ENCODE peak calls at places on chromosomes 16 and 17, in eight cellular contexts. P is astrocyte of the spinal cord; C is thoracic aorta; S is mesothelial cell of epicardium; X is choroid plexus epithelial cell; E is activated CD8-positive, alpha-beta T cell treated with anti-CD3 and anti-CD28 coated beads for 36 hours; K is heart left ventricle; M is AG04450. J is an unnamed sample.

GRCh38 chr17:32916134-32916533 is 11.8 kb upstream of the TMEM98 start:
- DNase-seq in P (no peak), C (no peak), S (no peak), X (no peak), E (no peak), K (no peak), M (no peak), J (no peak)

GRCh38 chr17:51640108-51640622 is 379.8 kb downstream of the UTP18 start:
- DNase-seq in P (no peak), C (no peak), S (no peak), X (peak), E (peak), K (no peak), M (no peak), J (peak)

GRCh38 chr17:5237541-5238016 is 2.9 kb upstream of the SCIMP start:
- DNase-seq in P (peak), C (no peak), S (no peak), X (peak), E (peak), K (peak), M (no peak), J (peak)

GRCh38 chr16:11877374-11877773 is 26.0 kb upstream of the RSL1D1 start:
- DNase-seq in P (no peak), C (no peak), S (no peak), X (peak), E (no peak), K (no peak), M (no peak), J (no peak)

GRCh38 chr16:85969591-85969990 is 70.6 kb downstream of the IRF8 start:
- DNase-seq in P (peak), C (no peak), S (no peak), X (peak), E (no peak), K (no peak), M (no peak), J (peak)

GRCh38 chr17:81510798-81511549 is 1.6 kb downstream of the ACTG1 start:
- DNase-seq in P (peak), C (no peak), S (no peak), X (peak), E (peak), K (no peak), M (no peak), J (peak)

GRCh38 chr17:4585203-4585939 is 1.0 kb downstream of the SMTNL2 start:
- DNase-seq in P (no peak), C (no peak), S (no peak), X (no peak), E (no peak), K (no peak), M (no peak), J (no peak)

GRCh38 chr17:42180922-42181850 is at the start of gene KCNH4:
- DNase-seq in P (peak), C (peak), S (no peak), X (peak), E (peak), K (peak), M (peak), J (peak)

GRCh38 chr17:67044016-67044772 is at the start of gene CACNG1:
- DNase-seq in P (no peak), C (no peak), S (no peak), X (no peak), E (no peak), K (no peak), M (no peak), J (no peak)

GRCh38 chr17:37743875-37744632 is 805 bp downstream of the HNF1B start:
- DNase-seq in P (no peak), C (no peak), S (no peak), X (no peak), E (peak), K (no peak), M (no peak), J (peak)

GRCh38 chr17:19573075-19573474 is 39.4 kb downstream of the SLC47A1 start:
- DNase-seq in P (peak), C (no peak), S (no peak), X (peak), E (no peak), K (no peak), M (peak), J (no peak)

GRCh38 chr16:3965781-3966582 is 85.5 kb upstream of the CREBBP start:
- DNase-seq in P (no peak), C (no peak), S (no peak), X (no peak), E (no peak), K (no peak), M (no peak), J (no peak)

GRCh38 chr17:2962729-2963128 is 100.7 kb downstream of the OR1D5 start:
- DNase-seq in P (no peak), C (no peak), S (no peak), X (no peak), E (no peak), K (no peak), M (no peak), J (no peak)

GRCh38 chr17:31428111-31428510 is 36.6 kb downstream of the RAB11FIP4 start:
- DNase-seq in P (no peak), C (no peak), S (no peak), X (no peak), E (no peak), K (no peak), M (no peak), J (no peak)

GRCh38 chr16:49704586-49705155 is 151.2 kb downstream of the ZNF423 start:
- DNase-seq in P (no peak), C (no peak), S (no peak), X (peak), E (peak), K (no peak), M (no peak), J (peak)

GRCh38 chr16:69930117-69930776 is 20.9 kb upstream of the CLEC18A start:
- DNase-seq in P (peak), C (no peak), S (no peak), X (peak), E (peak), K (peak), M (no peak), J (peak)

GRCh38 chr17:33016920-33017319 is 25.3 kb downstream of the SPACA3 start:
- DNase-seq in P (no peak), C (no peak), S (no peak), X (no peak), E (no peak), K (no peak), M (no peak), J (no peak)

GRCh38 chr16:20327444-20328041 is at the start of gene GP2:
- DNase-seq in P (no peak), C (no peak), S (no peak), X (no peak), E (no peak), K (no peak), M (no peak), J (no peak)

GRCh38 chr16:53291757-53292392 is 142.4 kb upstream of the RBL2 start:
- DNase-seq in P (no peak), C (no peak), S (no peak), X (peak), E (no peak), K (no peak), M (no peak), J (no peak)

GRCh38 chr16:55502801-55503366 is 6.0 kb upstream of the LPCAT2 start:
- DNase-seq in P (peak), C (no peak), S (no peak), X (peak), E (no peak), K (peak), M (peak), J (no peak)

GRCh38 chr17:28344435-28344901 is 8.9 kb downstream of the TNFAIP1 start:
- DNase-seq in P (no peak), C (no peak), S (no peak), X (no peak), E (no peak), K (no peak), M (no peak), J (no peak)

GRCh38 chr16:27189335-27189972 is 13.9 kb upstream of the KDM8 start:
- DNase-seq in P (no peak), C (no peak), S (no peak), X (no peak), E (no peak), K (no peak), M (no peak), J (no peak)

GRCh38 chr17:69012895-69013805 is 47.6 kb downstream of the ABCA9 start:
- DNase-seq in P (peak), C (no peak), S (no peak), X (peak), E (no peak), K (no peak), M (no peak), J (no peak)

GRCh38 chr16:54236761-54237160 is 49.8 kb downstream of the IRX3 start:
- DNase-seq in P (peak), C (no peak), S (no peak), X (no peak), E (no peak), K (no peak), M (no peak), J (no peak)

GRCh38 chr16:82070656-82071369 is 35.8 kb downstream of the HSD17B2 start:
- DNase-seq in P (peak), C (no peak), S (no peak), X (peak), E (no peak), K (no peak), M (peak), J (no peak)

GRCh38 chr17:45815752-45816151 is 28.9 kb upstream of the SPPL2C start:
- DNase-seq in P (no peak), C (no peak), S (no peak), X (no peak), E (no peak), K (no peak), M (no peak), J (no peak)

GRCh38 chr16:53960954-53961616 is 257.1 kb downstream of the FTO start:
- DNase-seq in P (no peak), C (no peak), S (no peak), X (no peak), E (no peak), K (no peak), M (no peak), J (no peak)

GRCh38 chr16:55820615-55821014 is 12.3 kb downstream of the CES1 start:
- DNase-seq in P (no peak), C (no peak), S (no peak), X (no peak), E (no peak), K (no peak), M (no peak), J (no peak)

GRCh38 chr16:19138601-19139000 is 24.8 kb downstream of the ITPRIPL2 start:
- DNase-seq in P (peak), C (no peak), S (no peak), X (peak), E (no peak), K (peak), M (peak), J (no peak)

GRCh38 chr17:57368637-57369336 is 112.5 kb downstream of the MSI2 start:
- DNase-seq in P (no peak), C (no peak), S (no peak), X (no peak), E (no peak), K (no peak), M (no peak), J (peak)

GRCh38 chr17:6327007-6327406 is 107.9 kb downstream of the AIPL1 start:
- DNase-seq in P (no peak), C (no peak), S (no peak), X (no peak), E (peak), K (peak), M (no peak), J (peak)
- TF ChIP-seq CTCF in P (no peak), C (no peak), S (no peak), X (no peak), E (no peak), K (peak), M (no peak), J (no peak)

GRCh38 chr16:67919618-67920210 is 11.9 kb downstream of the CTRL start:
- DNase-seq in P (no peak), C (no peak), S (no peak), X (no peak), E (no peak), K (no peak), M (no peak), J (no peak)
- TF ChIP-seq CTCF in P (no peak), C (no peak), S (no peak), X (no peak), E (no peak), K (peak), M (no peak), J (no peak)

GRCh38 chr17:73647767-73648542 is 3.7 kb upstream of the SDK2 start:
- DNase-seq in P (no peak), C (no peak), S (no peak), X (no peak), E (no peak), K (no peak), M (no peak), J (no peak)

GRCh38 chr17:73648543-73648820 is 4.2 kb upstream of the SDK2 start:
- DNase-seq in P (no peak), C (no peak), S (no peak), X (no peak), E (no peak), K (no peak), M (no peak), J (no peak)

GRCh38 chr17:73645050-73645871 is 1.0 kb upstream of the SDK2 start:
- DNase-seq in P (peak), C (no peak), S (peak), X (peak), E (peak), K (peak), M (no peak), J (no peak)

GRCh38 chr17:73647331-73647730 is 3.1 kb upstream of the SDK2 start:
- DNase-seq in P (no peak), C (no peak), S (no peak), X (no peak), E (no peak), K (no peak), M (no peak), J (no peak)

GRCh38 chr17:73646409-73647305 is 2.4 kb upstream of the SDK2 start:
- DNase-seq in P (no peak), C (no peak), S (no peak), X (peak), E (peak), K (no peak), M (no peak), J (peak)
- TF ChIP-seq CTCF in P (no peak), C (no peak), S (no peak), X (peak), E (peak), K (no peak), M (peak), J (no peak)

DNA sequence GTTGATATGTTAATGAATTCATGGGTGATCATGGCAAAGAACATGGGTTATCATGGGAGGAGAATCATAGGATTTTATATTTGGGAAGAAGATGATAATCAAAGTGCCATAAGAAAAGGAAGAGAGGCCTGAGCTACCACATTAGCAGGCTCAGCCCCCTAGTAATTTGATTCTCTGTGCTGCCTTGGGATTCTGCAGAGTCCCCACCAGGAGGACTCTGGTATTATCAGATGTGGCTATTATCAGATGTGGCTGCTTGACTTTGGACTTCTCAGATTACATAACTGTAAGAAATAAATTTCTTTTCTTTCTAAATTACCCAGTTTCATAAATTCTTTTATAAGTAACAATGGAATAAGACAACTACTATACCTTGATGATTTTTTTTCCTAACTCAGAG is 137.6 kb downstream of the ITFG1 start:
- DNase-seq in P (no peak), C (no peak), S (no peak), X (no peak), E (no peak), K (no peak), M (no peak), J (no peak)
- TF ChIP-seq CTCF in P (peak), C (no peak), S (no peak), X (peak), E (no peak), K (no peak), M (peak), J (no peak)

GRCh38 chr16:48053346-48053745 is 102.4 kb downstream of the ABCC12 start:
- DNase-seq in P (peak), C (no peak), S (no peak), X (peak), E (no peak), K (no peak), M (peak), J (no peak)

GRCh38 chr16:48052731-48053130 is 103.1 kb downstream of the ABCC12 start:
- DNase-seq in P (no peak), C (no peak), S (no peak), X (no peak), E (no peak), K (no peak), M (no peak), J (no peak)

GRCh38 chr16:48057085-48057484 is 98.7 kb downstream of the ABCC12 start:
- DNase-seq in P (peak), C (no peak), S (no peak), X (no peak), E (no peak), K (no peak), M (no peak), J (no peak)

GRCh38 chr16:48050871-48051270 is 104.9 kb downstream of the ABCC12 start:
- DNase-seq in P (no peak), C (no peak), S (no peak), X (no peak), E (no peak), K (no peak), M (no peak), J (no peak)

DNA sequence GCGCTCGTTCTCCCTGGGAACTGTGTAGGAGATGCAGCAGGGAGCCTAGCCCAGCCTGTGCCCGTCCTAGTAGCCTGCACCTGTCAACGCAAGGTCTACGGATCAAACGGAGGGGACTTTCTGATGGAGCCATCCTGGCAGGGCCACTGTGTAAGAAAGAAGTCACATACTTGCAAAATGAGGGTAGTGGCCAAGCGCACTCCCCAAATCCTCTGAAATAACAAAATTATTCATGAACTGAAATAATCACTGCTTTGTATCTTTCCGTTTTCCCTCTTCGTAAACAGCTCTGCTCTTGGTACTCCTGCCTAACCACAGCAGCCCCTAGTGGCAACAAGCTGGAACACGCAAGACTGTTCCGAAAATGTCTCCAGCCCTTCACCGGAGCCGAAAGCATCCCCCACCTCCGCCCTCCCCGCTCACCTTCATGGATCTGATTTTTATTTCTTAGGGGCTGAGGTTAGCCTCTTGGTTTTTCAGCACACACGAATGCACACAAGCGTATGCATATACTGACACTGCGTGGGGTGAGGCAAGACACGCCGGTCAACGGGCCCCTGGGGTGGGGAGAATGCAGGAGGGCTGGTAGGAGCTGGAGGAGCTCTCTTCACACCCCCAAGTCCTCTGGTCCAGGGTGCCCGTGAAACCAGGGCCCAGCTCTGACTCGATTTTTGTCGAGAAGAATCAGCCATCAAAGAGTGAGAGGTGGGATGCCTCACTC is 100.8 kb downstream of the ABCC12 start:
- DNase-seq in P (peak), C (no peak), S (peak), X (peak), E (peak), K (peak), M (peak), J (peak)
- TF ChIP-seq CTCF in P (peak), C (peak), S (peak), X (peak), E (peak), K (peak), M (peak), J (peak)

DNA sequence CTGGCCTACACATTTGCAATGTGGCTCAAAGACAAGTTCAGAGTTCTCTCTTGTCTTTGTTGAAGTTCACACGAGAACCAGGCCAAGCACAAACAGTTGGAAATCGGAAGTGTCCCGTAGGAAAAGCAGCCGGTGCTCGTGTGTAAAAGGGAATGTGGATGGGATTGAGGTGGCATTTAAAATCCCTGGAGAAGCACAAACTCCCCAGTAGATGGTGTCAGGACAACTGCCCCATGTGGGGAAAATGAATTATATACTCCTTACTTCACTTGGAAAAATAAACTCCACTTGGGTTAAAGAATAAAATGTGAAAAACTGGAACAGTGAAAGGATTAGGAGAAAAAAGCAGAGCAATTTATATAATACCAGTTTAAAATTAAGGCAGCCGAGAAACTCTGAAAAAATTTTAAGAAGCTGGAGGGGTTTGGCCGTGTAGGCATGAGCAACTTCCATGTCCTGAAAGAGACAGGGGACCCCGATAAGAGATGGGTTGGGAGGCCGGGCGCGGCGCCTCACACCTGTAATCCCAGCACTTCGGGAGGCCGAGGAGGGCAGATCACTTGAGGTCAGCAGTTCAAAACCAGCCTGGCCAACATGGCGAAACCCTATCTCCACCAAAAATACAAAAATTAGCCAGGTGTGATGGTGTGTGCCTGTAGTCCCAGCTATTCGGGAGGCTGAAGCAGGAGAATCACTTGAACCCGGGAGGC is 28.1 kb downstream of the CBFA2T3 start:
- DNase-seq in P (no peak), C (no peak), S (no peak), X (no peak), E (no peak), K (no peak), M (no peak), J (no peak)
- TF ChIP-seq CTCF in P (no peak), C (no peak), S (no peak), X (peak), E (no peak), K (no peak), M (peak), J (no peak)

GRCh38 chr17:75764711-75765421 is at the start of gene GALK1:
- DNase-seq in P (peak), C (no peak), S (peak), X (peak), E (peak), K (peak), M (no peak), J (peak)
- TF ChIP-seq CTCF in P (peak), C (peak), S (no peak), X (peak), E (peak), K (peak), M (peak), J (peak)